ENCODE peak calls at places on chromosomes 3 and 15, in eight cellular contexts. One of them, this sample, is unnamed.

GRCh38 chr15:69590201-69590600 is 137.6 kb downstream of the RPLP1 start:
- DNase-seq in adrenal gland: no peak
- DNase-seq in HepG2: no peak
- DNase-seq in Peyer's patch: no peak
- DNase-seq in body of pancreas: no peak
- DNase-seq in IMR-90: no peak
- DNase-seq in tibial nerve: no peak
- DNase-seq in right lobe of liver: no peak
- DNase-seq in this sample: no peak

GRCh38 chr15:74790080-74790916 is 8.4 kb downstream of the CSK start:
- DNase-seq in adrenal gland: peak
- DNase-seq in HepG2: no peak
- DNase-seq in Peyer's patch: no peak
- DNase-seq in body of pancreas: no peak
- DNase-seq in IMR-90: peak
- DNase-seq in tibial nerve: peak
- DNase-seq in right lobe of liver: peak
- DNase-seq in this sample: no peak

GRCh38 chr15:96347181-96348111 is 16.9 kb downstream of the NR2F2 start:
- DNase-seq in adrenal gland: peak
- DNase-seq in HepG2: no peak
- DNase-seq in Peyer's patch: peak
- DNase-seq in body of pancreas: no peak
- DNase-seq in IMR-90: no peak
- DNase-seq in tibial nerve: no peak
- DNase-seq in right lobe of liver: peak
- DNase-seq in this sample: no peak

GRCh38 chr3:4113811-4114522 is 189.2 kb upstream of the SETMAR start:
- DNase-seq in adrenal gland: no peak
- DNase-seq in HepG2: no peak
- DNase-seq in Peyer's patch: no peak
- DNase-seq in body of pancreas: no peak
- DNase-seq in IMR-90: no peak
- DNase-seq in tibial nerve: no peak
- DNase-seq in right lobe of liver: no peak
- DNase-seq in this sample: no peak

GRCh38 chr3:128319741-128320141 is 146.9 kb downstream of the DNAJB8 start:
- DNase-seq in adrenal gland: peak
- DNase-seq in HepG2: no peak
- DNase-seq in Peyer's patch: no peak
- DNase-seq in body of pancreas: peak
- DNase-seq in IMR-90: no peak
- DNase-seq in tibial nerve: no peak
- DNase-seq in right lobe of liver: peak
- DNase-seq in this sample: peak

GRCh38 chr3:89049119-89049518 is 58.3 kb upstream of the EPHA3 start:
- DNase-seq in adrenal gland: no peak
- DNase-seq in HepG2: peak
- DNase-seq in Peyer's patch: no peak
- DNase-seq in body of pancreas: no peak
- DNase-seq in IMR-90: peak
- DNase-seq in tibial nerve: no peak
- DNase-seq in right lobe of liver: no peak
- DNase-seq in this sample: no peak

GRCh38 chr3:43257850-43258249 is 28.5 kb upstream of the SNRK start:
- DNase-seq in adrenal gland: no peak
- DNase-seq in HepG2: no peak
- DNase-seq in Peyer's patch: no peak
- DNase-seq in body of pancreas: no peak
- DNase-seq in IMR-90: no peak
- DNase-seq in tibial nerve: no peak
- DNase-seq in right lobe of liver: no peak
- DNase-seq in this sample: no peak

GRCh38 chr3:99645277-99646106 is 7.1 kb downstream of the COL8A1 start:
- DNase-seq in adrenal gland: no peak
- DNase-seq in HepG2: peak
- DNase-seq in Peyer's patch: no peak
- DNase-seq in body of pancreas: no peak
- DNase-seq in IMR-90: peak
- DNase-seq in tibial nerve: no peak
- DNase-seq in right lobe of liver: no peak
- DNase-seq in this sample: no peak

GRCh38 chr3:179840985-179841384 is 188.1 kb downstream of the USP13 start:
- DNase-seq in adrenal gland: no peak
- DNase-seq in HepG2: no peak
- DNase-seq in Peyer's patch: no peak
- DNase-seq in body of pancreas: peak
- DNase-seq in IMR-90: peak
- DNase-seq in tibial nerve: no peak
- DNase-seq in right lobe of liver: no peak
- DNase-seq in this sample: no peak

GRCh38 chr3:50172615-50173220 is 17.6 kb downstream of the SEMA3F start:
- DNase-seq in adrenal gland: no peak
- DNase-seq in HepG2: no peak
- DNase-seq in Peyer's patch: no peak
- DNase-seq in body of pancreas: no peak
- DNase-seq in IMR-90: no peak
- DNase-seq in tibial nerve: no peak
- DNase-seq in right lobe of liver: no peak
- DNase-seq in this sample: no peak

GRCh38 chr3:146189519-146190173 is 28.7 kb upstream of the PLOD2 start:
- DNase-seq in adrenal gland: peak
- DNase-seq in HepG2: peak
- DNase-seq in Peyer's patch: no peak
- DNase-seq in body of pancreas: peak
- DNase-seq in IMR-90: peak
- DNase-seq in tibial nerve: no peak
- DNase-seq in right lobe of liver: no peak
- DNase-seq in this sample: no peak

GRCh38 chr3:64667138-64667537 is 20.7 kb downstream of the ADAMTS9 start:
- DNase-seq in adrenal gland: no peak
- DNase-seq in HepG2: no peak
- DNase-seq in Peyer's patch: no peak
- DNase-seq in body of pancreas: no peak
- DNase-seq in IMR-90: no peak
- DNase-seq in tibial nerve: no peak
- DNase-seq in right lobe of liver: no peak
- DNase-seq in this sample: no peak

DNA sequence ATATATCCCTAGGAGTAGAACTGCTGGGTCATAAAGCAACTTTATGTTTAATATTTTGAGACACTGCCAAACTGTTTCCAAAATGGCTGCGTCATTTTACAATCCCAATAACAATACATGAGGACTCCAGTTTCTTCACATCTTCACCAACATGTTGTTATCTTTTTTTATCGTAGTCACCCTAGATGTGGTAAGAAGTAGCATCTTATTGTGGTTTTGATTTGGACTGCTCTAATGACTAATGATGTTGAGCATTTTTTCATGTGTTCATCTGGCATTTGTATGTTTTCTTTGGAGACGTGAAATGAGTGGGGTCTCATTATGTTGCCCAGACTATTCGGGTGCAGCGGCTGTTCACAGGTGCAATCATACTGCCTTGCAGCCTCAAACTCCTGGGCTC is 83.8 kb downstream of the MAP4 start:
- DNase-seq in adrenal gland: no peak
- DNase-seq in HepG2: no peak
- DNase-seq in Peyer's patch: no peak
- DNase-seq in body of pancreas: no peak
- DNase-seq in IMR-90: peak
- DNase-seq in tibial nerve: no peak
- DNase-seq in right lobe of liver: no peak
- DNase-seq in this sample: no peak
- TF ChIP-seq POLR2A in adrenal gland: no peak
- TF ChIP-seq POLR2A in HepG2: no peak
- TF ChIP-seq POLR2A in Peyer's patch: no peak
- TF ChIP-seq POLR2A in body of pancreas: no peak
- TF ChIP-seq POLR2A in IMR-90: no peak
- TF ChIP-seq POLR2A in tibial nerve: no peak
- TF ChIP-seq POLR2A in right lobe of liver: no peak
- TF ChIP-seq POLR2A in this sample: no peak

DNA sequence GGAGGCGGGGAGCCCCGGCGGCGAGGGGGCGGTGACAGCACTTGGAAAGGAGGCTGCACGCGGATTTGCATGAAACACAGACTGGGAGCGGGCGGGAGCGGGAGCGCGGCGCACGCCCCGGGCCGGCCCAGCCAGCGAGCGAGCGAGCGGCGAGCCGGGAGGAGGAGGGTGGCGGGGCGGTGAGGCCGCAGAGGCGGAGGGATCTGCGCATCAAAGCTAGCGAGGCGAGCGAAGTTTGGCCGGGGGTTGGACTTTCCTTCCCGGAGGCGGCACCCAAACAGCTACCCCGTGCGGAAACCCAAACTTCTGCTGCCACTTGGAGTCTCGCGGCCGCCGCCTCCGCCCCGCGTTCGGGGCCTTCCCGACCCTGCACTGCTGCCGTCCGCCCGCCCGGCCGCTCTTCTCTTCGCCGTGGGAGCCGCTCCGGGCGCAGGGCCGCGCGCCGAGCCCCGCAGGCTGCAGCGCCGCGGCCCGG is at the start of gene SMAD3:
- DNase-seq in adrenal gland: peak
- DNase-seq in HepG2: peak
- DNase-seq in Peyer's patch: peak
- DNase-seq in body of pancreas: peak
- DNase-seq in IMR-90: peak
- DNase-seq in tibial nerve: peak
- DNase-seq in right lobe of liver: peak
- DNase-seq in this sample: peak
- TF ChIP-seq POLR2A in adrenal gland: peak
- TF ChIP-seq POLR2A in HepG2: peak
- TF ChIP-seq POLR2A in Peyer's patch: peak
- TF ChIP-seq POLR2A in body of pancreas: peak
- TF ChIP-seq POLR2A in IMR-90: peak
- TF ChIP-seq POLR2A in tibial nerve: no peak
- TF ChIP-seq POLR2A in right lobe of liver: peak
- TF ChIP-seq POLR2A in this sample: peak

GRCh38 chr3:138351151-138351550 is 2.8 kb downstream of the MRAS start:
- DNase-seq in adrenal gland: peak
- DNase-seq in HepG2: no peak
- DNase-seq in Peyer's patch: no peak
- DNase-seq in body of pancreas: no peak
- DNase-seq in IMR-90: peak
- DNase-seq in tibial nerve: no peak
- DNase-seq in right lobe of liver: no peak
- DNase-seq in this sample: no peak

GRCh38 chr3:138347084-138347483 is 1.3 kb upstream of the MRAS start:
- DNase-seq in adrenal gland: no peak
- DNase-seq in HepG2: no peak
- DNase-seq in Peyer's patch: no peak
- DNase-seq in body of pancreas: no peak
- DNase-seq in IMR-90: no peak
- DNase-seq in tibial nerve: no peak
- DNase-seq in right lobe of liver: no peak
- DNase-seq in this sample: no peak

GRCh38 chr3:138349926-138350665 is 1.7 kb downstream of the MRAS start:
- DNase-seq in adrenal gland: peak
- DNase-seq in HepG2: peak
- DNase-seq in Peyer's patch: no peak
- DNase-seq in body of pancreas: no peak
- DNase-seq in IMR-90: peak
- DNase-seq in tibial nerve: no peak
- DNase-seq in right lobe of liver: no peak
- DNase-seq in this sample: no peak

GRCh38 chr3:138348950-138349739 is 766 bp downstream of the MRAS start:
- DNase-seq in adrenal gland: peak
- DNase-seq in HepG2: peak
- DNase-seq in Peyer's patch: no peak
- DNase-seq in body of pancreas: peak
- DNase-seq in IMR-90: peak
- DNase-seq in tibial nerve: no peak
- DNase-seq in right lobe of liver: no peak
- DNase-seq in this sample: peak

DNA sequence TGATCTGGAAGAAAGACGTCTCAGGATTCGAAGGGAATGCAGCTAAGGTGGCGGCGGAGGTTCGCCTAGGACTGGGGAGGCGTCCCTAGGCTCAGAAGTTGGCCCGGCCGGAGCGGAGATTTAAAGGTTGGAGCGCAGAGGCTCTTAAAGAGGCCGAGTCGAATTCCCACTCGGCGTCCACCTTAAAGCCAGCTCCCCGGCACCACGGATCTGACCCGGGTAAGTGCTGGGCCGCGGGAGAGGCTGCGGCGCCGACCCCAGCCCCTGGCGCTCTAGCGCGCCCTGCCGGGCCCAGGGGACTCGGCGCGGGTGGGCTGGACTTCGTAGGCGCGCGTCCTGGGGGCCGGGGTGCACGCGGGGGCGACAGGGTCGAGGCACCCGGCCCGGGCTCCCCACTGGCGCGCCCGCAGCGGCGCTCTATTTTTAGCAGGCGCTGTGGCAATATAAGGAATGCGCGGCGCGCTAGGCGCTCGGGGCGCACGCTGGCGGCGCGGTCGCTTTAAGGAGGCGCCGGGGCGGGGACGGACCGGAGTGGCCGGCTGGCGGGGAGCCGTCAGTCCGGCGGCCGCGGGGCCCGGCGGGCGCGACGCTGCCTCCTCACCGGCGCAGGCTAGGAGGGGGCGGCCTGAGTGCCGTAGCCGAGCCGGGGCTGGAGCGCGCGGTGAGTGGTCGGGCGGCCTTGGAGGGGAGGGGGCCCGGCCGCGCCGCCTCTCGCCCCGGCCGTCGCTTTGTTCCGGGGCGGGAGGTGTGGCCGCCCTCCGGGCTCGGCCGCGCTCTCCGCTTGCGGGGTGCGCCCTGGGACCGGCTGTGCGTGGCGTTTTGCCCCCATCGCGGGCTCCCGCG is at the start of gene MRAS:
- DNase-seq in adrenal gland: peak
- DNase-seq in HepG2: peak
- DNase-seq in Peyer's patch: peak
- DNase-seq in body of pancreas: peak
- DNase-seq in IMR-90: peak
- DNase-seq in tibial nerve: peak
- DNase-seq in right lobe of liver: peak
- DNase-seq in this sample: peak
- TF ChIP-seq POLR2A in adrenal gland: peak
- TF ChIP-seq POLR2A in HepG2: no peak
- TF ChIP-seq POLR2A in Peyer's patch: no peak
- TF ChIP-seq POLR2A in body of pancreas: peak
- TF ChIP-seq POLR2A in IMR-90: peak
- TF ChIP-seq POLR2A in tibial nerve: peak
- TF ChIP-seq POLR2A in right lobe of liver: peak
- TF ChIP-seq POLR2A in this sample: no peak

GRCh38 chr3:135034881-135035440 is 239.9 kb downstream of the EPHB1 start:
- DNase-seq in adrenal gland: no peak
- DNase-seq in HepG2: no peak
- DNase-seq in Peyer's patch: no peak
- DNase-seq in body of pancreas: no peak
- DNase-seq in IMR-90: no peak
- DNase-seq in tibial nerve: no peak
- DNase-seq in right lobe of liver: no peak
- DNase-seq in this sample: no peak

GRCh38 chr3:135038191-135038590 is 243.1 kb downstream of the EPHB1 start:
- DNase-seq in adrenal gland: no peak
- DNase-seq in HepG2: no peak
- DNase-seq in Peyer's patch: no peak
- DNase-seq in body of pancreas: no peak
- DNase-seq in IMR-90: no peak
- DNase-seq in tibial nerve: no peak
- DNase-seq in right lobe of liver: no peak
- DNase-seq in this sample: no peak

GRCh38 chr3:135041586-135041985 is 246.5 kb downstream of the EPHB1 start:
- DNase-seq in adrenal gland: no peak
- DNase-seq in HepG2: no peak
- DNase-seq in Peyer's patch: no peak
- DNase-seq in body of pancreas: no peak
- DNase-seq in IMR-90: peak
- DNase-seq in tibial nerve: no peak
- DNase-seq in right lobe of liver: no peak
- DNase-seq in this sample: no peak

GRCh38 chr3:135040321-135041110 is 245.5 kb downstream of the EPHB1 start:
- DNase-seq in adrenal gland: no peak
- DNase-seq in HepG2: no peak
- DNase-seq in Peyer's patch: no peak
- DNase-seq in body of pancreas: no peak
- DNase-seq in IMR-90: no peak
- DNase-seq in tibial nerve: no peak
- DNase-seq in right lobe of liver: no peak
- DNase-seq in this sample: no peak
- TF ChIP-seq POLR2A in adrenal gland: no peak
- TF ChIP-seq POLR2A in HepG2: no peak
- TF ChIP-seq POLR2A in Peyer's patch: no peak
- TF ChIP-seq POLR2A in body of pancreas: no peak
- TF ChIP-seq POLR2A in IMR-90: no peak
- TF ChIP-seq POLR2A in tibial nerve: no peak
- TF ChIP-seq POLR2A in right lobe of liver: no peak
- TF ChIP-seq POLR2A in this sample: no peak